ENCODE peak calls at places on chromosomes 7 and 10, in five cellular contexts. G, W, B, L and V are unnamed samples.

GRCh38 chr7:27872281-27873005 is 132.5 kb downstream of the TAX1BP1 start:
- DNase-seq in B (no peak), G (peak), W (no peak), L (no peak), V (no peak)

GRCh38 chr10:33570495-33570894 is 236.0 kb upstream of the NRP1 start:
- DNase-seq in L (no peak), B (no peak), G (no peak), W (no peak), V (no peak)

GRCh38 chr7:148697950-148698396 is 730 bp upstream of the CUL1 start:
- DNase-seq in W (no peak), B (peak), G (no peak), L (no peak), V (no peak)

GRCh38 chr7:119320316-119320715 is 952.7 kb upstream of the KCND2 start:
- DNase-seq in W (no peak), G (no peak), L (no peak), B (no peak), V (no peak)

GRCh38 chr7:93717217-93717900 is 142.8 kb upstream of the CALCR start:
- DNase-seq in L (no peak), B (peak), W (peak), G (peak), V (no peak)

GRCh38 chr10:5841965-5842364 is 28.7 kb upstream of the GDI2 start:
- DNase-seq in G (no peak), W (no peak), L (no peak), B (no peak), V (no peak)

GRCh38 chr7:139181404-139181803 is 49.6 kb upstream of the UBN2 start:
- DNase-seq in L (no peak), B (no peak), W (peak), G (no peak), V (no peak)

GRCh38 chr10:72449842-72450495 is 95.2 kb upstream of the DNAJB12 start:
- DNase-seq in L (no peak), W (no peak), B (no peak), G (no peak), V (no peak)

DNA sequence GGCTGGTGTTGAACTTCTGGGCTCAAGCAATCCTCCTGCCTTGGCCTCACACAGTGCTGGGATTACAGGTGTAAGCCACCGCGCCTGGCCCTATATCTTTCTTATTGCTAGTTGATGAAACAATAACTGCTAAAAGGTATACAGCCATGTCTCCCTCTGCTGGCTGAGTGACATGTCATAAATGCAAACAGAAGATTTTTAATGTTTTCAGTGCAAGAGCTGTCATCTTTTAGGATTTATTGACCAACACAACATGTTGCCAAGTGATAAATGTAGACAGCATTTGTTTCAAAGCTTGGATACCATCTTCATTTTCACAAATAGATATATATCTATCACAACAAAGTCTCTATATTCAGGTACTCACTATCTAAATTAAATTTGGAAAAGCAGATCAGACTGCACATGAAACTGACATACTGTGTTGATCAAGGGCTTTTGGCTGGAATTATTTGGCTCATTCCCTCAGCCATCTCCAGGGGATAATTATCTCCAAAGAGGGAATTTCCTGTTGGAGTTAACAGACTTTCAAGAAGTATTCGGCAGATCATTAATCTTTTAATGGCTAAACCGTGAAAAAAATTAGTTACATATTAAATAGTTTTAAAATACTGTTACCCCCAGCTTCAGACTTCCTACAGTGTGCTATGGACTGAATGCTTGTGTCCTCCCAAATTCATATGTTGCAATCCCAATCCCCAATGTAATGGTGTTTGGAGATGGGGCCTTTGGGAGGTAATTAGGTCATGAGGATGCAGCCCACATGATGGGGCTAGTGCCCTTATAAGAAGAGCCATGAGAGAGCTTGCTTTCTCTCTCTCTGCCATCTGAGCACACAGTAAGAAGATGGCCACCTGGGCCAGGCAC is 41.3 kb upstream of the SRPK2 start:
- DNase-seq in W (peak), B (peak), G (peak), L (peak), V (peak)
- TF ChIP-seq CTCF in W (peak), B (peak), G (peak), L (peak), V (peak)

GRCh38 chr7:156948361-156948760 is 1.2 kb upstream of the NOM1 start:
- DNase-seq in G (no peak), B (no peak), L (no peak), W (no peak), V (no peak)
- H3K4me3 ChIP-seq in G (no peak), B (peak), L (no peak), W (peak), V (no peak)

DNA sequence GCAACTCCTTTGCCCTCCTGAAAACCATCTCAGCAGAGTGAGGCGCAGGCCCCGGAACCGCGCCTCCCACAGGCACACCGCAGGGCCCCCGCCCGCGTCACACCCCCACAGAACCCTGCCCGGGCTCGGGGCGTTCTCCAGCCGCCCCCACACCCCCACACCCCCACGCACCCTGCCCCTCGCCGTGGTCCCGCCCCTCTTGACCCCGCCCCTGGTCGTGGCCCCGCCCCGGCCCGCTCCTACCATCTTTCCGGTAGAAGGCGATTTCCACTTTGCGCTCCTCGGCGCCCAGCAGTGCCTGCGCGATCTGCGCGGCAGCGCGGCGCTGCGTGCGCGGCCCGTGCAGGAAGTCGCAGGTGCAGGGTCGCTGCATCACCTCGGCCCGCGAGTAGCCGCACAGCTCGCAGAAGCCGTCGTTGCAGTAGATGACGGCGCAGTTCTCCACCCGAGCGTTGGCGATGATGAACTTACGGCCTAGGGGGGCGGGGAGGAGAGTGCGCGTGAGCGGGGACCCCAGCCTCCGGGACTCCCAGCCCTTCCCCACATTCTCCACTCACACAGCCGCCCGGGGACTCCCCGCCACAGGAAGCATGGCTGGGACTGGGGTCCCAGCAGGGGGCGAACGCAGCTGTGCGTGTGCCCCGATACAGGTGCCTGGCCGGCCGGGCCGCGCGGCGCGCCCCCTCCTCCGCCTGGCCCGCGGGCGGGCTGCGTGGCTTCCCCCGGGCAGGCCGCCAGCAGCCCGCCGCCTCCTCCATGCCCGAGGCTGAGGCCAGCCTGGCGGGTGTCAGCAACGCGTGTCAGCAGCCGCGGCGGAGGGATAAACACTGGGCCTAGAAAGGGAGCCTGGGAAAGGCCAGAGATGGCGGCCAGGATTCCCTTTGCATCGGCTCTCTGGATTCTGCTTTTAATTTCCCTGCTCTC is 3.4 kb downstream of the KCNH2 start:
- DNase-seq in G (peak), W (no peak), L (peak), B (no peak), V (peak)
- TF ChIP-seq CTCF in G (peak), W (peak), L (peak), B (peak), V (no peak)

GRCh38 chr7:152467225-152467624 is 31.4 kb upstream of the KMT2C start:
- DNase-seq in B (no peak), W (no peak), G (no peak), L (no peak), V (no peak)
- H3K4me3 ChIP-seq in B (no peak), W (no peak), G (no peak), L (no peak), V (no peak)

DNA sequence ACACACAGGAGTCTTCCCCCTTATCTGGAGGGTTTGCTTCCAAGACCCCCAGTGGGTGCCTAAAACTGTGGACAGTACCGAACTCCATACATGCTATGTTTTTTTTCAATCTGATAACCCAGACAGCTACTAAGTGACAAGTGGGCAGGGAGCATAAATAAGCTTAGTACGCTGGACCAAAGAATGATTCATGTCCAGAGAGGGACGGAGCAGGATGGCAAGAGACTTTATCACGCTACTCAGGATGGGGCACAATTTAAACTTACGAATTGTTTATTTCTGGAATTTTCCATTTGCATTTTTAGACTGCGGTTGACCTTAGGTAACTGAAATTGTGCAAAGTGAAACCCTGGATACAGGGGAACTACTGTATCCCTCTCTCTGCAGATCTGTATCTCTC is 410.0 kb upstream of the MKI67 start:
- DNase-seq in G (no peak), W (no peak), B (no peak), L (no peak), V (no peak)
- TF ChIP-seq CTCF in G (no peak), W (no peak), B (no peak), L (no peak), V (no peak)

GRCh38 chr10:96090463-96090800 is 39.7 kb upstream of the ZNF518A start:
- DNase-seq in G (no peak), W (no peak), B (no peak), L (no peak), V (no peak)
- H3K4me3 ChIP-seq in G (no peak), W (peak), B (peak), L (peak), V (peak)

GRCh38 chr10:87733081-87733480 is 73.4 kb downstream of the PAPSS2 start:
- DNase-seq in W (no peak), B (no peak), L (no peak), G (no peak), V (no peak)

GRCh38 chr10:87729940-87730339 is 70.3 kb downstream of the PAPSS2 start:
- DNase-seq in G (no peak), W (no peak), B (no peak), L (no peak), V (no peak)

GRCh38 chr10:87740232-87740631 is 77.8 kb downstream of the ATAD1 start:
- DNase-seq in G (peak), L (peak), B (no peak), W (peak), V (no peak)

GRCh38 chr10:87734987-87735827 is 75.5 kb downstream of the PAPSS2 start:
- DNase-seq in G (peak), W (peak), B (peak), L (peak), V (no peak)
- TF ChIP-seq CTCF in G (peak), W (peak), B (peak), L (peak), V (peak)

DNA sequence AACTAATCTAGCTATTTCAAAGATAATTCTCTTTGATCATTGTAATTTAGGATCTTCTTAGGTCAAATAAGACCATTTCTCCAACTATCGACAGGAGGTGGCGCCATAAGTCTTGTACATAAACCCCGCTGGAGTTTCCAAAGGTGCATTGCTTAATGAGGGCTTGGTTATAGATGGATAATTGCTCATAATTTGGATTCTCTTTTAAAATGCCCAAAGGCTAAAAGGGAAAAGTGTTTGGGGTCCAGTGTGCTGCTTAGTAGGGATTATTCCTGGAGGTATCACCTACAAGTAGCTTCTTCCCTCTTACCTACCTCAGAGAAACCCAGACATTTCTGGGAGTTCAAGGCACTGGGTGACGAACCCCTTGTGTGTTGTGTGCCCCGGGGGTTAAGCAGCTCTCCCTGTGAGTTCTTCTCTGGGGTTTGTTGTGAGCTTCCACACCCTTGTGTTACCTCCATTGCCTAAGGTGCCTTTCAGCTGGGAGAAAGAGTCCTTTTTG is 75.2 kb downstream of the PAXIP1 start:
- DNase-seq in G (peak), B (peak), L (peak), W (peak), V (no peak)
- H3K4me3 ChIP-seq in G (no peak), B (peak), L (peak), W (peak), V (peak)

GRCh38 chr10:23438547-23439451 is at the start of gene OTUD1:
- DNase-seq in W (peak), B (peak), L (peak), G (peak), V (peak)
- TF ChIP-seq CTCF in W (no peak), B (no peak), L (no peak), G (no peak), V (peak)